ENCODE peak calls at places on chromosomes 11 and 22, in nine cellular contexts. I is thyroid gland, Z is neuronal stem cell, M is tibial nerve, J is GM23248, A is stomach, E is pancreas, K is mesenchymal stem cell, V is neural progenitor cell. N is an unnamed sample.
A peak's percentile ranks its signal among the peaks of the same experiment; 100 is the strongest.

GRCh38 chr22:48834404-48834803 is 993.3 kb downstream of the BRD1 start:
- DNase-seq in Z (no peak), J (no peak), M (no peak), E (no peak), I (no peak), A (no peak), V (no peak), K (no peak), N (no peak)

GRCh38 chr22:38699784-38700183 is 959 bp downstream of the JOSD1 start:
- DNase-seq in I (no peak), J (peak; percentile 83), K (peak; percentile 52), M (no peak), A (no peak), E (no peak), V (no peak), Z (no peak), N (no peak)

GRCh38 chr11:46278387-46279173 is 1.1 kb downstream of the CREB3L1 start:
- DNase-seq in Z (no peak), M (no peak), V (peak; percentile 78), K (peak; percentile 79), E (peak; percentile 90), A (peak; percentile 80), I (peak; percentile 39), J (peak; percentile 86), N (peak; percentile 49)

GRCh38 chr22:20021196-20022181 is 579 bp downstream of the TANGO2 start:
- DNase-seq in I (peak; percentile 96), Z (no peak), J (peak; percentile 91), M (peak; percentile 50), A (peak; percentile 85), V (peak; percentile 47), K (peak; percentile 35), E (peak; percentile 81), N (peak; percentile 84)

GRCh38 chr22:29477919-29478318 is 2.1 kb upstream of the NEFH start:
- DNase-seq in M (no peak), V (peak; percentile 41), K (no peak), Z (no peak), E (no peak), I (no peak), A (no peak), J (no peak), N (no peak)

GRCh38 chr11:129911298-129911697 is 15.9 kb upstream of the NFRKB start:
- DNase-seq in K (peak; percentile 59), V (no peak), A (no peak), E (no peak), J (peak; percentile 20), M (no peak), I (no peak), Z (no peak), N (no peak)

GRCh38 chr11:62559204-62559603 is 12.6 kb upstream of the AHNAK start:
- DNase-seq in I (no peak), K (no peak), V (peak; percentile 18), J (no peak), M (no peak), E (no peak), A (no peak), Z (no peak), N (no peak)

GRCh38 chr11:62816567-62816966 is 11.3 kb upstream of the NXF1 start:
- DNase-seq in Z (no peak), M (no peak), I (no peak), J (no peak), A (no peak), V (no peak), K (no peak), E (peak; percentile 6), N (no peak)

GRCh38 chr11:128361451-128362020 is 225.8 kb downstream of the ETS1 start:
- DNase-seq in E (no peak), Z (no peak), M (no peak), J (peak; percentile 38), A (peak; percentile 51), V (no peak), K (peak; percentile 91), I (no peak), N (no peak)

GRCh38 chr11:45323598-45324249 is 37.6 kb upstream of the SYT13 start:
- DNase-seq in I (no peak), M (no peak), A (no peak), E (no peak), J (no peak), K (no peak), Z (no peak), V (no peak), N (no peak)

GRCh38 chr11:61683961-61684869 is 4.0 kb downstream of the DAGLA start:
- DNase-seq in A (no peak), K (no peak), Z (no peak), M (no peak), V (no peak), I (no peak), J (no peak), E (no peak), N (no peak)

GRCh38 chr22:49726701-49727101 is 101.0 kb downstream of the BRD1 start:
- DNase-seq in Z (no peak), A (no peak), M (no peak), I (no peak), E (no peak), K (no peak), J (no peak), V (no peak), N (no peak)

GRCh38 chr22:17792289-17792688 is 18.0 kb upstream of the BID start:
- DNase-seq in A (no peak), E (no peak), K (no peak), Z (no peak), M (no peak), I (no peak), J (no peak), V (peak; percentile 60), N (no peak)

GRCh38 chr22:24816841-24817240 is 10.8 kb downstream of the SGSM1 start:
- DNase-seq in I (no peak), V (no peak), Z (no peak), E (no peak), J (no peak), K (no peak), M (no peak), A (no peak), N (no peak)

GRCh38 chr11:11504071-11504470 is 117.7 kb downstream of the GALNT18 start:
- DNase-seq in A (no peak), Z (no peak), M (no peak), E (no peak), J (no peak), V (no peak), K (no peak), I (no peak), N (no peak)

GRCh38 chr22:22705328-22706100 is 61.1 kb downstream of the GGTLC2 start:
- DNase-seq in I (no peak), J (no peak), M (no peak), E (no peak), V (no peak), K (no peak), Z (no peak), A (no peak), N (no peak)

GRCh38 chr11:10457901-10458300 is 2.8 kb downstream of the AMPD3 start:
- DNase-seq in K (no peak), I (no peak), E (no peak), V (no peak), J (no peak), A (no peak), M (no peak), Z (no peak), N (no peak)

GRCh38 chr11:3942160-3942955 is 86.9 kb downstream of the STIM1 start:
- DNase-seq in A (peak; percentile 29), Z (no peak), J (no peak), E (no peak), I (no peak), M (no peak), K (no peak), V (no peak), N (no peak)
- H3K4me1 ChIP-seq in A (peaks cover 24% of the 10 kb centered on the region), Z (peaks cover 2% of the 10 kb centered on the region), J (peaks cover 59% of the 10 kb centered on the region), E (peaks cover 9% of the 10 kb centered on the region), I (peaks cover 74% of the 10 kb centered on the region), M (peaks cover 65% of the 10 kb centered on the region), K (peaks cover 8% of the 10 kb centered on the region), V (no peaks in the 10 kb centered on the region), N (peaks cover 38% of the 10 kb centered on the region)

GRCh38 chr11:134273317-134273712 is 2.9 kb upstream of the GLB1L3 start:
- DNase-seq in I (no peak), M (no peak), Z (no peak), A (no peak), E (no peak), V (no peak), K (no peak), J (no peak), N (no peak)
- H3K4me3 ChIP-seq in I (no peak overlapping the region), M (no peak overlapping the region), Z (no peak overlapping the region), A (no peak overlapping the region), E (no peak overlapping the region), V (no peak overlapping the region), K (no peak overlapping the region), J (no peak overlapping the region), N (no peak overlapping the region)

GRCh38 chr11:86495341-86495740 is 120.7 kb downstream of the CCDC81 start:
- DNase-seq in I (no peak), K (no peak), A (no peak), E (no peak), Z (no peak), V (peak; percentile 42), M (no peak), J (no peak), N (no peak)
- H3K4me1 ChIP-seq in I (peaks cover 31% of the 10 kb centered on the region), K (peaks cover 24% of the 10 kb centered on the region), A (peaks cover 4% of the 10 kb centered on the region), E (peaks cover 6% of the 10 kb centered on the region), Z (peaks cover 8% of the 10 kb centered on the region), V (peaks cover 23% of the 10 kb centered on the region), M (no peaks in the 10 kb centered on the region), J (peaks cover 12% of the 10 kb centered on the region), N (peaks cover 32% of the 10 kb centered on the region)

GRCh38 chr22:32205974-32206773 is 1.3 kb upstream of the RFPL2 start:
- DNase-seq in M (no peak), A (no peak), K (no peak), E (peak; percentile 40), Z (no peak), I (no peak), V (peak; percentile 45), J (no peak), N (no peak)
- H3K4me3 ChIP-seq in M (no peak overlapping the region), A (no peak overlapping the region), K (no peak overlapping the region), E (no peak overlapping the region), Z (peak overlapping the region; percentile 47), I (no peak overlapping the region), V (peak overlapping the region; percentile 54), J (no peak overlapping the region), N (no peak overlapping the region)

DNA sequence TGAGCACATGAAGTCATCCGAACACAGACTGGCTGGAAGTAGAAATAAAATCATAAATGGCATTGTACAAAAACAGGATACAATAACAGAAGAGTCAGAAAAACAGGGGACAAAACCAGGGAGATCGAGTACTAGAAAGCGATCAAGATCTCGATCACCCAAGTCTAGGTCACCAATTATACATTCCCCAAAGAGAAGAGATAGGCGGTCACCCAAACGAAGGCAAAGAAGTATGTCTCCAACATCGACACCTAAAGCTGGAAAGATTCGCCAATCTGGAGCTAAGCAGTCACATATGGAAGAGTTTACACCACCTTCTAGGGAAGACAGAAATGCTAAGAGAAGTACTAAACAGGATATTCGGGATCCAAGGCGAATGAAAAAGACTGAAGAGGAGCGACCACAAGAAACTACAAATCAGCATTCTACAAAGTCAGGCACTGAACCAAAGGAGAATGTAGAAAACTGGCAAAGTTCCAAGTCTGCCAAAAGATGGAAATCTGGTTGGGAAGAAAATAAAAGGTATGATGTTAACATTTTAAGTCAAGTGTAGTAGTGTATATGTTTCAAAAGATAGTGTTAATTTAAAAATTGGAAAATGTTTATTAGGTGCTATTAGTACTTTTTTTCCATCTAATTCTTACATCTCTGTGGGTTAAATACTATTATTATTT is 9.4 kb downstream of the PCF11 start:
- DNase-seq in A (no peak), M (no peak), Z (no peak), J (no peak), V (no peak), E (no peak), I (no peak), K (no peak), N (no peak)
- H3K4me1 ChIP-seq in A (peaks cover 39% of the 10 kb centered on the region), M (peaks cover 40% of the 10 kb centered on the region), Z (no peaks in the 10 kb centered on the region), J (peaks cover 33% of the 10 kb centered on the region), V (peaks cover 11% of the 10 kb centered on the region), E (peaks cover 35% of the 10 kb centered on the region), I (peaks cover 32% of the 10 kb centered on the region), K (peaks cover 5% of the 10 kb centered on the region), N (peaks cover 49% of the 10 kb centered on the region)